ENCODE peak calls at places on chromosomes 4 and X, in four cellular contexts. One of them, this sample, is unnamed. For H3K36me3, the result is how much of the 10 kb centered on the place peaks cover.

GRCh38 chr4:56817840-56818491 is 3.5 kb downstream of the SPINK2 start:
- DNase-seq in suprapubic skin: no peak
- DNase-seq in thoracic aorta: no peak
- DNase-seq in mammary epithelial cell: peak
- DNase-seq in this sample: no peak

GRCh38 chr4:108861339-108861738 is 98.5 kb upstream of the ETNPPL start:
- DNase-seq in mammary epithelial cell: peak
- DNase-seq in thoracic aorta: no peak
- DNase-seq in suprapubic skin: no peak
- DNase-seq in this sample: no peak

GRCh38 chrX:148265829-148266228 is 234.6 kb upstream of the AFF2 start:
- DNase-seq in mammary epithelial cell: no peak
- DNase-seq in suprapubic skin: no peak
- DNase-seq in thoracic aorta: no peak
- DNase-seq in this sample: no peak

GRCh38 chrX:107721318-107721717 is 54.3 kb downstream of the TSC22D3 start:
- DNase-seq in mammary epithelial cell: no peak
- DNase-seq in suprapubic skin: no peak
- DNase-seq in thoracic aorta: no peak
- DNase-seq in this sample: no peak

GRCh38 chr4:176690716-176691115 is 102.0 kb downstream of the VEGFC start:
- DNase-seq in mammary epithelial cell: no peak
- DNase-seq in suprapubic skin: no peak
- DNase-seq in thoracic aorta: no peak
- DNase-seq in this sample: no peak

GRCh38 chrX:140480765-140481164 is 24.1 kb downstream of the SOX3 start:
- DNase-seq in suprapubic skin: no peak
- DNase-seq in mammary epithelial cell: no peak
- DNase-seq in thoracic aorta: no peak
- DNase-seq in this sample: no peak

GRCh38 chrX:118675336-118675965 is 52.0 kb upstream of the IL13RA1 start:
- DNase-seq in mammary epithelial cell: no peak
- DNase-seq in suprapubic skin: no peak
- DNase-seq in thoracic aorta: no peak
- DNase-seq in this sample: no peak

GRCh38 chr4:56240554-56241190 is 146.6 kb downstream of the AASDH start:
- DNase-seq in suprapubic skin: no peak
- DNase-seq in thoracic aorta: no peak
- DNase-seq in mammary epithelial cell: no peak
- DNase-seq in this sample: peak

GRCh38 chr4:105145913-105146285 is 777 bp upstream of the TET2 start:
- DNase-seq in thoracic aorta: no peak
- DNase-seq in mammary epithelial cell: no peak
- DNase-seq in suprapubic skin: peak
- DNase-seq in this sample: no peak

GRCh38 chr4:173489514-173489913 is 40.5 kb downstream of the HAND2 start:
- DNase-seq in mammary epithelial cell: no peak
- DNase-seq in suprapubic skin: no peak
- DNase-seq in thoracic aorta: no peak
- DNase-seq in this sample: no peak

GRCh38 chr4:16761031-16761430 is 137.4 kb downstream of the LDB2 start:
- DNase-seq in mammary epithelial cell: no peak
- DNase-seq in suprapubic skin: no peak
- DNase-seq in thoracic aorta: no peak
- DNase-seq in this sample: no peak

GRCh38 chr4:148962539-148963290 is 520.5 kb upstream of the NR3C2 start:
- DNase-seq in thoracic aorta: no peak
- DNase-seq in suprapubic skin: no peak
- DNase-seq in mammary epithelial cell: peak
- DNase-seq in this sample: no peak

GRCh38 chr4:1777822-1778641 is 15.1 kb upstream of the FGFR3 start:
- DNase-seq in thoracic aorta: no peak
- DNase-seq in suprapubic skin: no peak
- DNase-seq in mammary epithelial cell: peak
- DNase-seq in this sample: no peak

GRCh38 chr4:40214661-40215418 is 18.0 kb downstream of the RHOH start:
- DNase-seq in thoracic aorta: no peak
- DNase-seq in mammary epithelial cell: no peak
- DNase-seq in suprapubic skin: no peak
- DNase-seq in this sample: no peak

GRCh38 chr4:14449308-14449707 is 553.0 kb upstream of the CPEB2 start:
- DNase-seq in thoracic aorta: no peak
- DNase-seq in mammary epithelial cell: no peak
- DNase-seq in suprapubic skin: no peak
- DNase-seq in this sample: no peak

DNA sequence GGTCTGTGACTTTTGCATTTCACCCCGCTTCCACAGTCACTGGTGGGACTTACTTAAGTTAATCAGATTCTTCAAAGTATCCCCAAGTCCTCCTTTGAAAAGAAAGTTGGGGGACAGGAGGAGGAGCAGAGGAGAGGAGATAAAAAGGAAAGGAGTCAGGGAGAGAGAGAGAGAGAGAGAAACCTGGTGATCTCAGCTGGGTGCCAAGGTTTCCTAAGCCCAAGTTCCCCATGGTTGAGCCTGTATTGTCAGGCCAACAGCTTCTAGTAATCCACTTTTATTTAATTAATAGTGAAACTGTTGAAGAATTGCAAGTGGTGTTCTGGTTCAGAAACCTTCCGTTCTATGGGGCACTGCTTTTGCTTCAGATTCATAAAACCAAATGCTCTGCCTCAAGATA is 91.6 kb downstream of the AR start:
- DNase-seq in suprapubic skin: no peak
- DNase-seq in mammary epithelial cell: no peak
- DNase-seq in thoracic aorta: no peak
- DNase-seq in this sample: no peak
- H3K36me3 ChIP-seq in suprapubic skin: under half
- H3K36me3 ChIP-seq in mammary epithelial cell: under half
- H3K36me3 ChIP-seq in thoracic aorta: under half
- H3K36me3 ChIP-seq in this sample: under half

DNA sequence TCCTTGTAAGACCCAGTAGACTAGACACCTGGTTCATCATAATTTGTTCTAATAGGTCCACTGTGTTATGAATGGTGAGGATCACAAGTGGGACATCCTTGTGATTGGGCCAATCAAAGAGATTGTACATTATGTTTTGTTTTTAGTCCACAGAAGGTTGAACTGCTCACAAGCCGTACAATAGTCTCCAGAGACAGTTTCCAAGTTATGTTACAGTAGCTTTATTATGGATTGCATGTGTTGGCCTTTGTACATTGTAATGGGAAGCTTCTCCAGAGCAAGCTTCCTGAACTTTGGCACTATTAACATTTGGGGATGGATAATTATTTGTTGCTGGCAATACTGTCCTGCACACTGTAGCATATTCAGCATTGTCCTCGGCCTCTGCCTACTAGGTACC is 86.1 kb downstream of the MAGEB10 start:
- DNase-seq in suprapubic skin: no peak
- DNase-seq in thoracic aorta: no peak
- DNase-seq in mammary epithelial cell: no peak
- DNase-seq in this sample: no peak
- H3K4me3 ChIP-seq in suprapubic skin: no peak
- H3K4me3 ChIP-seq in thoracic aorta: no peak
- H3K4me3 ChIP-seq in mammary epithelial cell: no peak
- H3K4me3 ChIP-seq in this sample: no peak

DNA sequence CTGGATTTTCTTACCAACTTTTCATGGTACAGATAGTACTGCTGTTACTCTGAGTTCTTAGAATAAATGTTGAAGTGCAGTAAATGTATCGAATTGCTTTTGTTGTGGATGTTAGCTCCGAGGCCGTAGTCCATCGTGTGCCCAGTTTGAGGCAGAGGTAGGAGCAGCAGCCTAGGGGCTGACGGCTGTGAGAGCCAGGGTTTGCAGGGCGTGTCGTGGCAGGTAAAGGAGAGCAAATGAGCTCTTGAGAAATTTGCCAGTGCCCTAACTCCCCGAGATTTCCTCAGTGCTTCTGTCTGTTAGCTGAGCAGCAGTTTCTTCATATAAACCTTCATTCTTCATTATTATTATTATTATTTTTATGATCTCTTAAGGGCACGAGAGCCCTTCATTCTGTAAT is 21.6 kb downstream of the PRIMPOL start:
- DNase-seq in thoracic aorta: no peak
- DNase-seq in mammary epithelial cell: peak
- DNase-seq in suprapubic skin: no peak
- DNase-seq in this sample: peak
- H3K36me3 ChIP-seq in thoracic aorta: under half
- H3K36me3 ChIP-seq in mammary epithelial cell: under half
- H3K36me3 ChIP-seq in suprapubic skin: half or more
- H3K36me3 ChIP-seq in this sample: under half

GRCh38 chrX:54496517-54496852 is 451 bp upstream of the FGD1 start:
- DNase-seq in thoracic aorta: no peak
- DNase-seq in suprapubic skin: no peak
- DNase-seq in mammary epithelial cell: no peak
- DNase-seq in this sample: no peak
- H3K4me3 ChIP-seq in thoracic aorta: peak
- H3K4me3 ChIP-seq in suprapubic skin: peak
- H3K4me3 ChIP-seq in mammary epithelial cell: peak
- H3K4me3 ChIP-seq in this sample: no peak

DNA sequence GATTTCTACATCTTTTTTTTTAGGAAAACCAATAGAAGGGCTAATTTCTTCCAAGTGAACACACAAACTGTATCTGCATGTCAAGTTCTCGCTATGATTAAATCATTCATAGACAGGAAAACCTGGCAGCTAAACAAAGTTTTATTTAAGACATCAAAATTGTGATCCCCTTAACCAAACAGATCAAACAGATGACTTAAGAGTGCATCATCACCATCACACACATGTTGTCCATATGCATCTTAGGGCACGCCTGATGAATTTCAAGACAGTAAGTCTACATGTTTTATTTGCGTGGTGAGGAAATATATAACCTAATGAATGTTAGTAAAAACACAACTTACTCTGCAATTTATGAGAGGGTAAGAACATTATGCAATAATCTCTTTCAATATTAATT is 317.0 kb upstream of the ANXA10 start:
- DNase-seq in suprapubic skin: no peak
- DNase-seq in mammary epithelial cell: peak
- DNase-seq in thoracic aorta: no peak
- DNase-seq in this sample: no peak
- H3K36me3 ChIP-seq in suprapubic skin: under half
- H3K36me3 ChIP-seq in mammary epithelial cell: under half
- H3K36me3 ChIP-seq in thoracic aorta: under half
- H3K36me3 ChIP-seq in this sample: under half

GRCh38 chrX:133410555-133410954 is 4.7 kb downstream of the GPC4 start:
- DNase-seq in suprapubic skin: no peak
- DNase-seq in mammary epithelial cell: no peak
- DNase-seq in thoracic aorta: no peak
- DNase-seq in this sample: no peak

GRCh38 chrX:133414399-133415275 is 652 bp downstream of the GPC4 start:
- DNase-seq in thoracic aorta: no peak
- DNase-seq in suprapubic skin: no peak
- DNase-seq in mammary epithelial cell: peak
- DNase-seq in this sample: peak

GRCh38 chrX:133413218-133413925 is 1.9 kb downstream of the GPC4 start:
- DNase-seq in mammary epithelial cell: no peak
- DNase-seq in thoracic aorta: no peak
- DNase-seq in suprapubic skin: no peak
- DNase-seq in this sample: peak

GRCh38 chrX:133412665-133413064 is 2.6 kb downstream of the GPC4 start:
- DNase-seq in mammary epithelial cell: no peak
- DNase-seq in thoracic aorta: no peak
- DNase-seq in suprapubic skin: no peak
- DNase-seq in this sample: no peak

GRCh38 chrX:133412246-133412645 is 3.0 kb downstream of the GPC4 start:
- DNase-seq in mammary epithelial cell: no peak
- DNase-seq in suprapubic skin: no peak
- DNase-seq in thoracic aorta: no peak
- DNase-seq in this sample: no peak
- H3K4me3 ChIP-seq in mammary epithelial cell: no peak
- H3K4me3 ChIP-seq in suprapubic skin: no peak
- H3K4me3 ChIP-seq in thoracic aorta: peak
- H3K4me3 ChIP-seq in this sample: no peak

GRCh38 chr4:3518511-3518880 is 13.7 kb downstream of the LRPAP1 start:
- DNase-seq in thoracic aorta: no peak
- DNase-seq in mammary epithelial cell: no peak
- DNase-seq in suprapubic skin: peak
- DNase-seq in this sample: no peak

GRCh38 chr4:3520276-3520675 is 11.9 kb downstream of the LRPAP1 start:
- DNase-seq in suprapubic skin: no peak
- DNase-seq in mammary epithelial cell: no peak
- DNase-seq in thoracic aorta: no peak
- DNase-seq in this sample: peak

GRCh38 chr4:3520796-3521600 is 11.2 kb downstream of the LRPAP1 start:
- DNase-seq in thoracic aorta: no peak
- DNase-seq in suprapubic skin: peak
- DNase-seq in mammary epithelial cell: no peak
- DNase-seq in this sample: peak

GRCh38 chr4:3518941-3519340 is 13.3 kb downstream of the LRPAP1 start:
- DNase-seq in thoracic aorta: no peak
- DNase-seq in mammary epithelial cell: no peak
- DNase-seq in suprapubic skin: peak
- DNase-seq in this sample: peak

GRCh38 chr4:3519468-3520264 is 12.6 kb downstream of the LRPAP1 start:
- DNase-seq in thoracic aorta: no peak
- DNase-seq in mammary epithelial cell: no peak
- DNase-seq in suprapubic skin: peak
- DNase-seq in this sample: peak
- H3K36me3 ChIP-seq in thoracic aorta: half or more
- H3K36me3 ChIP-seq in mammary epithelial cell: under half
- H3K36me3 ChIP-seq in suprapubic skin: half or more
- H3K36me3 ChIP-seq in this sample: under half

GRCh38 chr4:62209757-62210156 is 1009.6 kb downstream of the ADGRL3 start:
- DNase-seq in mammary epithelial cell: no peak
- DNase-seq in suprapubic skin: no peak
- DNase-seq in thoracic aorta: no peak
- DNase-seq in this sample: no peak

GRCh38 chr4:62208921-62209320 is 1008.8 kb downstream of the ADGRL3 start:
- DNase-seq in thoracic aorta: no peak
- DNase-seq in suprapubic skin: no peak
- DNase-seq in mammary epithelial cell: no peak
- DNase-seq in this sample: no peak

DNA sequence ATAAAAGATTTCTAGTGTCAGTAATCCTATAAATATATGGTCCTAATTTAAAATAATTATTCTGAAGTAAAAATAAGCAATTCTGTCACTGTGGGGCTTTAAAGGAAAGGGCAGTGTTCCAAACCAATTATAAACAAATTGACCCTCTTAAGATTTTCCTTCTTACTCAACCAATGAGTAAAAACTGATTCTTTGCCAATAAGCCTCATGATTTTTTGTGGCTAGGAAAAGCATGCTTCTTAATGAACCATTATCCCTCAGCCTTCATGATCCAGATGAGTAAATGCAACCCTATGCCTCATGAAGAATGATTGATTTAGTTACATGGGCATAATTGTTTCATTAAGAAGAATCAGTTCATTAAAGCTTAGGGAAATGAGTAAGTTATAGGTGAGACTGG is 1010.4 kb downstream of the ADGRL3 start:
- DNase-seq in suprapubic skin: no peak
- DNase-seq in mammary epithelial cell: no peak
- DNase-seq in thoracic aorta: no peak
- DNase-seq in this sample: no peak
- H3K4me3 ChIP-seq in suprapubic skin: no peak
- H3K4me3 ChIP-seq in mammary epithelial cell: no peak
- H3K4me3 ChIP-seq in thoracic aorta: no peak
- H3K4me3 ChIP-seq in this sample: no peak

This sample was measured in mucosa of descending colon.